ENCODE peak calls at places on chromosomes 16 and 17, in six cellular contexts. One of them, this sample, is unnamed.

GRCh38 chr16:16096161-16096857 is 127.0 kb downstream of the ABCC6 start:
- DNase-seq in GM06990: no peak
- DNase-seq in GM20000: no peak
- DNase-seq in fibroblast of pulmonary artery: peak
- DNase-seq in lung: peak
- DNase-seq in left lung: no peak
- DNase-seq in this sample: no peak

GRCh38 chr16:11691771-11692170 is 23.5 kb downstream of the SNN start:
- DNase-seq in left lung: no peak
- DNase-seq in GM06990: no peak
- DNase-seq in lung: no peak
- DNase-seq in fibroblast of pulmonary artery: no peak
- DNase-seq in GM20000: no peak
- DNase-seq in this sample: no peak

GRCh38 chr17:28524476-28525415 is 18.6 kb downstream of the FOXN1 start:
- DNase-seq in left lung: peak
- DNase-seq in lung: peak
- DNase-seq in GM06990: no peak
- DNase-seq in GM20000: no peak
- DNase-seq in fibroblast of pulmonary artery: peak
- DNase-seq in this sample: no peak

GRCh38 chr17:59783221-59784016 is 76.0 kb downstream of the VMP1 start:
- DNase-seq in lung: no peak
- DNase-seq in left lung: no peak
- DNase-seq in fibroblast of pulmonary artery: peak
- DNase-seq in GM06990: no peak
- DNase-seq in GM20000: no peak
- DNase-seq in this sample: no peak

GRCh38 chr17:79942011-79942405 is 93.7 kb downstream of the TBC1D16 start:
- DNase-seq in fibroblast of pulmonary artery: no peak
- DNase-seq in lung: no peak
- DNase-seq in GM06990: no peak
- DNase-seq in left lung: no peak
- DNase-seq in GM20000: no peak
- DNase-seq in this sample: no peak

GRCh38 chr17:34820922-34821321 is 140.3 kb downstream of the CCT6B start:
- DNase-seq in GM20000: no peak
- DNase-seq in lung: no peak
- DNase-seq in fibroblast of pulmonary artery: no peak
- DNase-seq in left lung: no peak
- DNase-seq in GM06990: no peak
- DNase-seq in this sample: no peak

GRCh38 chr16:57355898-57356414 is 2.6 kb upstream of the CCL22 start:
- DNase-seq in lung: no peak
- DNase-seq in left lung: no peak
- DNase-seq in GM20000: no peak
- DNase-seq in GM06990: no peak
- DNase-seq in fibroblast of pulmonary artery: no peak
- DNase-seq in this sample: no peak

GRCh38 chr17:82965371-82965770 is 114.0 kb upstream of the METRNL start:
- DNase-seq in GM06990: no peak
- DNase-seq in GM20000: no peak
- DNase-seq in lung: no peak
- DNase-seq in fibroblast of pulmonary artery: no peak
- DNase-seq in left lung: peak
- DNase-seq in this sample: no peak

DNA sequence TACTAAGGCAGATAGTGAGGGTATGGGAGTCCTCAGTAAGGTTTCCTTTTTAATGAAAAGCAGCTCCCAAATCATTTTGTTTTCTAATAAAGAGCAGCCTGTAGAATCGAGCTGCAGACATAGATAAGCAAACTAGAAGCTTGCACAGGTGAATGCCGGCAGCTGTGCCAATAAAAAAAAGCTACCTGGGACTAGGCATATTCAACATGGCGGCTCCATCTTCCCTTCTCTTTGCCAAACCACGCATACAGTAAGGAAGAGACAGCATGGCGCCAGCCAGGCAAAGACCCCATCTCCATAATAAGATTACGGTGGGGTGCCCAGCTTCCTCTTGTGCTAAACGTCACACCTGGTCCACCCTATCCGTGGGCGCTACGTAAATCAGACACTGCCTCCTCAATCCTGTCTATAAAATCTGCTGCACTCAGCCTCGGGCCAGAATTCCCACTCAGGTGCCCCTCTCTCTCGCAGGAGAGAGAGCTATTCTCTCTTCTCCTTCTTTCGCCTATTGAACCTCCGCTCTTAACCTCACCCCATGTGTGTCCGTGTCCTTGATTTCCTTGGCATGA is 92.7 kb upstream of the FA2H start:
- DNase-seq in GM20000: no peak
- DNase-seq in lung: no peak
- DNase-seq in fibroblast of pulmonary artery: no peak
- DNase-seq in GM06990: no peak
- DNase-seq in left lung: no peak
- DNase-seq in this sample: no peak
- TF ChIP-seq CTCF in GM20000: no peak
- TF ChIP-seq CTCF in lung: no peak
- TF ChIP-seq CTCF in fibroblast of pulmonary artery: no peak
- TF ChIP-seq CTCF in GM06990: no peak
- TF ChIP-seq CTCF in left lung: no peak
- TF ChIP-seq CTCF in this sample: no peak

GRCh38 chr17:65794572-65794971 is 233.1 kb upstream of the AXIN2 start:
- DNase-seq in GM20000: no peak
- DNase-seq in fibroblast of pulmonary artery: peak
- DNase-seq in lung: no peak
- DNase-seq in left lung: no peak
- DNase-seq in GM06990: no peak
- DNase-seq in this sample: no peak
- TF ChIP-seq CTCF in GM20000: no peak
- TF ChIP-seq CTCF in fibroblast of pulmonary artery: peak
- TF ChIP-seq CTCF in lung: peak
- TF ChIP-seq CTCF in left lung: peak
- TF ChIP-seq CTCF in GM06990: peak
- TF ChIP-seq CTCF in this sample: peak

GRCh38 chr17:64180089-64180488 is 50.1 kb upstream of the ERN1 start:
- DNase-seq in GM20000: no peak
- DNase-seq in left lung: no peak
- DNase-seq in lung: no peak
- DNase-seq in fibroblast of pulmonary artery: peak
- DNase-seq in GM06990: no peak
- DNase-seq in this sample: no peak
- TF ChIP-seq CTCF in GM20000: no peak
- TF ChIP-seq CTCF in left lung: no peak
- TF ChIP-seq CTCF in lung: no peak
- TF ChIP-seq CTCF in fibroblast of pulmonary artery: peak
- TF ChIP-seq CTCF in GM06990: no peak
- TF ChIP-seq CTCF in this sample: no peak

DNA sequence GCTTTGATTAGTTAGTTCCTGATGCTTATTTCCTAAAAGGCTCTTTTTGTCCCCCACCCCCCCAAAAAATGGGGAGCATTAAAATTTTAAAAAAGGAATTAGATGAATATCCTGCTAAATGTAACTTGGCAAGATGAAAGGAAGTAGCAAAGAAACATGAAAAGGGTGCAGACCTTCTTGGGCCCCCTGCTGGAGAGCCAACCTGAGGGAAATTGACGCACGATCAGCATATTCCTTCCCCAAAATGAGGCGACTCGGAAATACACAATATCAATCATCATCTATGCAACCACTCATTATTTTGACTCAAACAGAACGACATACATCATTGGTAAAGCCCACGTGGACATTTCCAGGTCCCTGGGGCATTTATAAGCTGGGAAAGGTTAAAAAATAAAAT is 59.7 kb downstream of the GRIN2A start:
- DNase-seq in fibroblast of pulmonary artery: no peak
- DNase-seq in GM20000: no peak
- DNase-seq in GM06990: no peak
- DNase-seq in left lung: no peak
- DNase-seq in lung: no peak
- DNase-seq in this sample: peak
- TF ChIP-seq CTCF in fibroblast of pulmonary artery: no peak
- TF ChIP-seq CTCF in GM20000: peak
- TF ChIP-seq CTCF in GM06990: peak
- TF ChIP-seq CTCF in left lung: no peak
- TF ChIP-seq CTCF in lung: no peak
- TF ChIP-seq CTCF in this sample: peak

DNA sequence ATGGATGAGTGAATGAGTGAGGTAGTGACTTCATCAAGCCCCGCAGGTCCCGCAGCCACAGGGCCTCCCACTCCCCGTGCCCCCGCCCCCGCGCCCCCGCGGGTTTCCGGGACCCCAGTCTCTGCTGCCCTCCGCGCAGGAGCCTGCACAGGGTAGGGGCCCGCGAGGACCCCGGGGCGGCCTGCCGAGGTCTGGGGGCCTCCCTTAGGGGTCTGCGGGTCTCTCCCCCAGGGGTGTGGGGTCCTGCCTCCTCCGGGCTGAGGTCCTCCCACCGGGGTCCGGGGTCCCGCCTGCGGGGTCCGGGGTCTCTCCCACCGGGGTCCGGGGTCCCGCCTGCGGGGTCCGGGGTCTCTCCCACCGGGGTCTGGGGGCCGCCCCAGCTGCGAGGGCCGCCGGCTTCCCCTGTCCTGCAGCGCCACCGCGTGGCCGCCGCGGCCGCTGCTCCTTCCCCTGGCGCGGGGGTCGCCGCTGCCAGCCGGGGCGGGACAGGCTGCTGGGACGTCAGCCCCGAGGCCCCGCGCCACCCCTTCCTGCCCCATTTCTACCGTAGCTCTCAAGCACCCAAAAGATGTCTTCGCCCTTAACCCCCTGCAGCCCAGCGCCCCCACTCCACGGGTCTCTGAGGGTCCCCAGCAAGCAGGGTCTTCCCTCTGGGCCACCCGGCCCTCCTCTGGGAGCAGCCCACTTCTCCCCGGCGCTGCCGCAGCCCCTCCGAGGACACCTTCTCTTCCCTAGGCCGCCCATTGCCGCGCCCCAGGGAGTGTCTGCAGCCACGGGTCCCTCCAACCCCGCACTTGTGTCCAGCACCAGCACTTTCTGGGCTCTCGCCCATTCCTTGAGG is 10.4 kb upstream of the CHMP6 start:
- DNase-seq in GM20000: peak
- DNase-seq in fibroblast of pulmonary artery: no peak
- DNase-seq in left lung: no peak
- DNase-seq in lung: no peak
- DNase-seq in GM06990: peak
- DNase-seq in this sample: peak
- TF ChIP-seq CTCF in GM20000: peak
- TF ChIP-seq CTCF in fibroblast of pulmonary artery: no peak
- TF ChIP-seq CTCF in left lung: peak
- TF ChIP-seq CTCF in lung: peak
- TF ChIP-seq CTCF in GM06990: no peak
- TF ChIP-seq CTCF in this sample: peak

DNA sequence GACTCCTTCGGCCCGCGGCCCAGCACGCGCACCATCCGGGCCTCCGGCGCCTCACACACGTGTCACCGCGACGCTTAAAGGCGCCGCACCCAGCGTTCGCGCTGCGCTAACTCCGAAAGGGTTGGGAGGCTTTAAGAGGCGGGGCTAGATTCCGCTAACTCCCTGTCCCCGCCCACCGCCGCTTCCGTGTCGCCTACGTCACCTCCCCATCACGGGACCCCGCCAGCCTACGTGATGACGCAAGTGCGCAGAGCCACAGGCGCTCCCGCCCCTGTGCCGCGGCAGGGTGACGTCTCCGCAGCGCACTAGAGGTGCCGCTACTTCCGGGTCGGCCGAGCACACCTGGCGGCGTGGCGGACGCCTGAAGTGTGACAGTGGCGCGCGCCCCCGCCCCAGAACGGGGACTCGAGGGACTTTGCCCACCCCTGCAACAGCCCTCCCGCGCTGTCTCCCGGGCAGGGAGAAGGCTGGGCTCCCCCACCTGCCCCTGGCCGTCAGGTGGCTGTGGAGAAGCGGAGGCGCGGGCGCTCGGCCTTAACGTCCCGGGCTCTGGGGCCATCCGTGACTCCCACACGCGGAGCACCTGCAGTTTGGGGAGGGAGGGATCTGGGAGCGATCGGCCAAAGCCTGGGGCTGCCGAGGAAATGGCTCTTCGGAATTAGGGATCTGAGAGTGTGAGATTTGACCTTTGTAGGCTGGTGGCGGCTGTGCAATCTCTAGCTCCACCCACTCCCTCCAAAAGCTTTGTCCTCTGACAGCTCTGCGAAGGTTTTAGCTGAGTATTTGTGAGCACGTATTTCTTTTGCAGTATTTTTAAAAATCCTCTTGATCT is at the start of gene USP36:
- DNase-seq in fibroblast of pulmonary artery: peak
- DNase-seq in left lung: peak
- DNase-seq in GM20000: peak
- DNase-seq in GM06990: peak
- DNase-seq in lung: peak
- DNase-seq in this sample: peak
- TF ChIP-seq CTCF in fibroblast of pulmonary artery: no peak
- TF ChIP-seq CTCF in left lung: no peak
- TF ChIP-seq CTCF in GM20000: no peak
- TF ChIP-seq CTCF in GM06990: no peak
- TF ChIP-seq CTCF in lung: peak
- TF ChIP-seq CTCF in this sample: no peak